ENCODE peak calls at places on chromosomes 13 and 19, in six cellular contexts. One of them, this sample, is unnamed.

GRCh38 chr19:49362926-49363264 is 679 bp upstream of the TEAD2 start:
- DNase-seq in left ventricle myocardium inferior: peak; percentile 59
- DNase-seq in esophagus muscularis mucosa: no peak
- DNase-seq in cardiac muscle cell: peak; percentile 51
- DNase-seq in Peyer's patch: no peak
- DNase-seq in mucosa of descending colon: peak; percentile 59
- DNase-seq in this sample: peak; percentile 68

GRCh38 chr13:72437458-72437857 is 290.0 kb downstream of the MZT1 start:
- DNase-seq in left ventricle myocardium inferior: no peak
- DNase-seq in mucosa of descending colon: no peak
- DNase-seq in cardiac muscle cell: no peak
- DNase-seq in Peyer's patch: no peak
- DNase-seq in esophagus muscularis mucosa: no peak
- DNase-seq in this sample: no peak

GRCh38 chr13:90154311-90154960 is 1193.1 kb upstream of the MIR17HG start:
- DNase-seq in Peyer's patch: no peak
- DNase-seq in esophagus muscularis mucosa: no peak
- DNase-seq in cardiac muscle cell: no peak
- DNase-seq in left ventricle myocardium inferior: no peak
- DNase-seq in mucosa of descending colon: no peak
- DNase-seq in this sample: no peak

GRCh38 chr19:38049105-38049649 is 142.2 kb downstream of the SIPA1L3 start:
- DNase-seq in esophagus muscularis mucosa: no peak
- DNase-seq in Peyer's patch: peak; percentile 78
- DNase-seq in cardiac muscle cell: no peak
- DNase-seq in left ventricle myocardium inferior: no peak
- DNase-seq in mucosa of descending colon: no peak
- DNase-seq in this sample: no peak

GRCh38 chr19:2207991-2208860 is 27.9 kb downstream of the PLEKHJ1 start:
- DNase-seq in Peyer's patch: peak; percentile 82
- DNase-seq in cardiac muscle cell: peak; percentile 12
- DNase-seq in esophagus muscularis mucosa: no peak
- DNase-seq in left ventricle myocardium inferior: peak; percentile 75
- DNase-seq in mucosa of descending colon: peak; percentile 74
- DNase-seq in this sample: peak; percentile 75

GRCh38 chr19:21463449-21464105 is 41.8 kb upstream of the ZNF429 start:
- DNase-seq in esophagus muscularis mucosa: no peak
- DNase-seq in Peyer's patch: no peak
- DNase-seq in left ventricle myocardium inferior: peak; percentile 42
- DNase-seq in cardiac muscle cell: peak; percentile 92
- DNase-seq in mucosa of descending colon: peak; percentile 67
- DNase-seq in this sample: no peak

GRCh38 chr13:40626566-40626965 is 39.9 kb downstream of the FOXO1 start:
- DNase-seq in cardiac muscle cell: no peak
- DNase-seq in esophagus muscularis mucosa: peak; percentile 68
- DNase-seq in Peyer's patch: no peak
- DNase-seq in mucosa of descending colon: no peak
- DNase-seq in left ventricle myocardium inferior: no peak
- DNase-seq in this sample: no peak

GRCh38 chr19:374183-374885 is 29.7 kb upstream of the MIER2 start:
- DNase-seq in cardiac muscle cell: no peak
- DNase-seq in esophagus muscularis mucosa: no peak
- DNase-seq in left ventricle myocardium inferior: no peak
- DNase-seq in mucosa of descending colon: no peak
- DNase-seq in Peyer's patch: no peak
- DNase-seq in this sample: no peak

GRCh38 chr19:45401815-45402468 is 2.9 kb downstream of the PPP1R13L start:
- DNase-seq in mucosa of descending colon: no peak
- DNase-seq in Peyer's patch: no peak
- DNase-seq in left ventricle myocardium inferior: no peak
- DNase-seq in esophagus muscularis mucosa: no peak
- DNase-seq in cardiac muscle cell: no peak
- DNase-seq in this sample: no peak

GRCh38 chr19:1451916-1452801 is 2.2 kb downstream of the APC2 start:
- DNase-seq in Peyer's patch: no peak
- DNase-seq in mucosa of descending colon: no peak
- DNase-seq in left ventricle myocardium inferior: no peak
- DNase-seq in esophagus muscularis mucosa: no peak
- DNase-seq in cardiac muscle cell: no peak
- DNase-seq in this sample: no peak

GRCh38 chr13:113926301-113926761 is 47.5 kb downstream of the C13orf46 start:
- DNase-seq in left ventricle myocardium inferior: peak; percentile 15
- DNase-seq in cardiac muscle cell: no peak
- DNase-seq in Peyer's patch: peak; percentile 40
- DNase-seq in esophagus muscularis mucosa: no peak
- DNase-seq in mucosa of descending colon: no peak
- DNase-seq in this sample: no peak

GRCh38 chr13:102693781-102694180 is 1.1 kb downstream of the METTL21C start:
- DNase-seq in cardiac muscle cell: no peak
- DNase-seq in left ventricle myocardium inferior: no peak
- DNase-seq in Peyer's patch: no peak
- DNase-seq in esophagus muscularis mucosa: no peak
- DNase-seq in mucosa of descending colon: no peak
- DNase-seq in this sample: no peak

GRCh38 chr13:106597759-106598395 is 29.9 kb upstream of the ARGLU1 start:
- DNase-seq in Peyer's patch: no peak
- DNase-seq in left ventricle myocardium inferior: no peak
- DNase-seq in esophagus muscularis mucosa: no peak
- DNase-seq in cardiac muscle cell: no peak
- DNase-seq in mucosa of descending colon: no peak
- DNase-seq in this sample: no peak

GRCh38 chr13:75934889-75935288 is 298.8 kb downstream of the LMO7 start:
- DNase-seq in left ventricle myocardium inferior: no peak
- DNase-seq in mucosa of descending colon: no peak
- DNase-seq in cardiac muscle cell: no peak
- DNase-seq in Peyer's patch: no peak
- DNase-seq in esophagus muscularis mucosa: no peak
- DNase-seq in this sample: no peak

GRCh38 chr13:32323912-32324311 is 8.6 kb downstream of the BRCA2 start:
- DNase-seq in Peyer's patch: no peak
- DNase-seq in esophagus muscularis mucosa: no peak
- DNase-seq in cardiac muscle cell: no peak
- DNase-seq in mucosa of descending colon: no peak
- DNase-seq in left ventricle myocardium inferior: no peak
- DNase-seq in this sample: no peak

GRCh38 chr13:19183676-19184075 is 2.1 kb upstream of the TUBA3C start:
- DNase-seq in left ventricle myocardium inferior: no peak
- DNase-seq in cardiac muscle cell: no peak
- DNase-seq in mucosa of descending colon: no peak
- DNase-seq in Peyer's patch: no peak
- DNase-seq in esophagus muscularis mucosa: peak; percentile 64
- DNase-seq in this sample: no peak

GRCh38 chr19:52219611-52220010 is 29.8 kb downstream of the PPP2R1A start:
- DNase-seq in esophagus muscularis mucosa: no peak
- DNase-seq in mucosa of descending colon: no peak
- DNase-seq in left ventricle myocardium inferior: no peak
- DNase-seq in Peyer's patch: no peak
- DNase-seq in cardiac muscle cell: no peak
- DNase-seq in this sample: no peak

GRCh38 chr19:39196320-39196719 is 444 bp upstream of the NCCRP1 start:
- DNase-seq in Peyer's patch: no peak
- DNase-seq in left ventricle myocardium inferior: no peak
- DNase-seq in cardiac muscle cell: no peak
- DNase-seq in mucosa of descending colon: no peak
- DNase-seq in esophagus muscularis mucosa: no peak
- DNase-seq in this sample: no peak

GRCh38 chr19:39199025-39199424 is 2.3 kb downstream of the NCCRP1 start:
- DNase-seq in cardiac muscle cell: peak; percentile 41
- DNase-seq in left ventricle myocardium inferior: no peak
- DNase-seq in mucosa of descending colon: no peak
- DNase-seq in esophagus muscularis mucosa: no peak
- DNase-seq in Peyer's patch: no peak
- DNase-seq in this sample: no peak

GRCh38 chr19:39196860-39197562 is at the start of gene NCCRP1:
- DNase-seq in Peyer's patch: no peak
- DNase-seq in mucosa of descending colon: no peak
- DNase-seq in esophagus muscularis mucosa: no peak
- DNase-seq in left ventricle myocardium inferior: no peak
- DNase-seq in cardiac muscle cell: peak; percentile 52
- DNase-seq in this sample: no peak

GRCh38 chr19:39195755-39196154 is 1.0 kb upstream of the NCCRP1 start:
- DNase-seq in left ventricle myocardium inferior: no peak
- DNase-seq in cardiac muscle cell: no peak
- DNase-seq in Peyer's patch: no peak
- DNase-seq in esophagus muscularis mucosa: no peak
- DNase-seq in mucosa of descending colon: no peak
- DNase-seq in this sample: no peak

GRCh38 chr19:39197808-39198207 is 1.0 kb downstream of the NCCRP1 start:
- DNase-seq in cardiac muscle cell: no peak
- DNase-seq in mucosa of descending colon: no peak
- DNase-seq in left ventricle myocardium inferior: no peak
- DNase-seq in esophagus muscularis mucosa: no peak
- DNase-seq in Peyer's patch: no peak
- DNase-seq in this sample: no peak
- TF ChIP-seq CTCF in cardiac muscle cell: no peak
- TF ChIP-seq CTCF in mucosa of descending colon: no peak
- TF ChIP-seq CTCF in left ventricle myocardium inferior: no peak
- TF ChIP-seq CTCF in esophagus muscularis mucosa: no peak
- TF ChIP-seq CTCF in Peyer's patch: no peak
- TF ChIP-seq CTCF in this sample: no peak

GRCh38 chr13:51229731-51230130 is 7.5 kb downstream of the FAM124A start:
- DNase-seq in cardiac muscle cell: no peak
- DNase-seq in left ventricle myocardium inferior: no peak
- DNase-seq in esophagus muscularis mucosa: no peak
- DNase-seq in mucosa of descending colon: no peak
- DNase-seq in Peyer's patch: no peak
- DNase-seq in this sample: no peak

GRCh38 chr13:51225034-51225433 is 2.8 kb downstream of the FAM124A start:
- DNase-seq in esophagus muscularis mucosa: no peak
- DNase-seq in Peyer's patch: no peak
- DNase-seq in left ventricle myocardium inferior: no peak
- DNase-seq in cardiac muscle cell: no peak
- DNase-seq in mucosa of descending colon: no peak
- DNase-seq in this sample: no peak

GRCh38 chr13:51230473-51231105 is 8.4 kb downstream of the FAM124A start:
- DNase-seq in left ventricle myocardium inferior: peak; percentile 65
- DNase-seq in esophagus muscularis mucosa: no peak
- DNase-seq in Peyer's patch: peak; percentile 58
- DNase-seq in mucosa of descending colon: no peak
- DNase-seq in cardiac muscle cell: peak; percentile 38
- DNase-seq in this sample: peak; percentile 46

GRCh38 chr13:51231456-51231855 is 9.3 kb downstream of the FAM124A start:
- DNase-seq in Peyer's patch: no peak
- DNase-seq in mucosa of descending colon: no peak
- DNase-seq in esophagus muscularis mucosa: no peak
- DNase-seq in cardiac muscle cell: no peak
- DNase-seq in left ventricle myocardium inferior: no peak
- DNase-seq in this sample: no peak

GRCh38 chr13:51229141-51229540 is 6.9 kb downstream of the FAM124A start:
- DNase-seq in Peyer's patch: no peak
- DNase-seq in mucosa of descending colon: no peak
- DNase-seq in cardiac muscle cell: no peak
- DNase-seq in left ventricle myocardium inferior: no peak
- DNase-seq in esophagus muscularis mucosa: no peak
- DNase-seq in this sample: no peak
- H3K4me1 ChIP-seq in Peyer's patch: no peaks in the 10 kb centered on the region
- H3K4me1 ChIP-seq in mucosa of descending colon: peaks cover 2% of the 10 kb centered on the region
- H3K4me1 ChIP-seq in cardiac muscle cell: no peaks in the 10 kb centered on the region
- H3K4me1 ChIP-seq in left ventricle myocardium inferior: peaks cover 49% of the 10 kb centered on the region
- H3K4me1 ChIP-seq in esophagus muscularis mucosa: peaks cover 63% of the 10 kb centered on the region
- H3K4me1 ChIP-seq in this sample: peaks cover 15% of the 10 kb centered on the region

GRCh38 chr19:46659151-46660007 is 1.6 kb downstream of the DACT3 start:
- DNase-seq in mucosa of descending colon: peak; percentile 38
- DNase-seq in cardiac muscle cell: peak; percentile 91
- DNase-seq in left ventricle myocardium inferior: no peak
- DNase-seq in Peyer's patch: no peak
- DNase-seq in esophagus muscularis mucosa: no peak
- DNase-seq in this sample: no peak
- H3K4me3 ChIP-seq in mucosa of descending colon: no peak overlapping the region
- H3K4me3 ChIP-seq in cardiac muscle cell: peak overlapping the region; percentile 85
- H3K4me3 ChIP-seq in left ventricle myocardium inferior: peak overlapping the region; percentile 81
- H3K4me3 ChIP-seq in Peyer's patch: peak overlapping the region; percentile 58
- H3K4me3 ChIP-seq in esophagus muscularis mucosa: peak overlapping the region; percentile 74
- H3K4me3 ChIP-seq in this sample: peak overlapping the region; percentile 70

GRCh38 chr13:88000787-88001186 is 329.6 kb downstream of the SLITRK5 start:
- DNase-seq in esophagus muscularis mucosa: no peak
- DNase-seq in mucosa of descending colon: no peak
- DNase-seq in Peyer's patch: no peak
- DNase-seq in cardiac muscle cell: no peak
- DNase-seq in left ventricle myocardium inferior: no peak
- DNase-seq in this sample: no peak

GRCh38 chr13:87999791-88000190 is 328.6 kb downstream of the SLITRK5 start:
- DNase-seq in Peyer's patch: no peak
- DNase-seq in mucosa of descending colon: no peak
- DNase-seq in esophagus muscularis mucosa: no peak
- DNase-seq in left ventricle myocardium inferior: no peak
- DNase-seq in cardiac muscle cell: peak; percentile 4
- DNase-seq in this sample: no peak

GRCh38 chr13:87999141-87999765 is 328.1 kb downstream of the SLITRK5 start:
- DNase-seq in mucosa of descending colon: no peak
- DNase-seq in cardiac muscle cell: no peak
- DNase-seq in esophagus muscularis mucosa: no peak
- DNase-seq in left ventricle myocardium inferior: no peak
- DNase-seq in Peyer's patch: no peak
- DNase-seq in this sample: no peak

GRCh38 chr13:87998081-87998480 is 326.9 kb downstream of the SLITRK5 start:
- DNase-seq in Peyer's patch: no peak
- DNase-seq in left ventricle myocardium inferior: no peak
- DNase-seq in cardiac muscle cell: no peak
- DNase-seq in mucosa of descending colon: no peak
- DNase-seq in esophagus muscularis mucosa: no peak
- DNase-seq in this sample: no peak

GRCh38 chr13:88000239-88000638 is 329.1 kb downstream of the SLITRK5 start:
- DNase-seq in Peyer's patch: no peak
- DNase-seq in mucosa of descending colon: no peak
- DNase-seq in esophagus muscularis mucosa: no peak
- DNase-seq in left ventricle myocardium inferior: no peak
- DNase-seq in cardiac muscle cell: no peak
- DNase-seq in this sample: no peak
- TF ChIP-seq CTCF in Peyer's patch: no peak
- TF ChIP-seq CTCF in mucosa of descending colon: no peak
- TF ChIP-seq CTCF in esophagus muscularis mucosa: no peak
- TF ChIP-seq CTCF in left ventricle myocardium inferior: no peak
- TF ChIP-seq CTCF in cardiac muscle cell: no peak
- TF ChIP-seq CTCF in this sample: no peak

DNA sequence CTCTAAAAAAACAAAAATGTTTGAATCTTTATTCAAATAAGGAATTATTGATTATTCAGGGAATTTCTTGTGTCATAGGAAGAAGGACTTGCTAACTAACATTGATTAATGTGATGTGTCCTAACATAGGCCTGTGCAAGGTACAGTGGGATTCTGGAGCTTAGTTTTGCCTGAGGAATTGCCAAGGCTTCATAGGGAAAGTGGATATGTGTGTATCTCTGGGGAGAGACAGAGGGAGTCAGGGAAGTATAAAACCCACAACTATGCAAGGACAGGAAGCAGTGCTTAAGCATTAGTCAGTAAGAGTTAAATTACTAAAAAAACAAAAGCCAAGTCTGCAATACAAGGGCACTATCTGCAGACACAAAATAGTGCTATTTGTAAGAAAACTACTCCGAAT is 59.6 kb downstream of the WDFY2 start:
- DNase-seq in left ventricle myocardium inferior: no peak
- DNase-seq in Peyer's patch: no peak
- DNase-seq in esophagus muscularis mucosa: no peak
- DNase-seq in cardiac muscle cell: no peak
- DNase-seq in mucosa of descending colon: no peak
- DNase-seq in this sample: no peak
- H3K4me1 ChIP-seq in left ventricle myocardium inferior: peaks cover 55% of the 10 kb centered on the region
- H3K4me1 ChIP-seq in Peyer's patch: no peaks in the 10 kb centered on the region
- H3K4me1 ChIP-seq in esophagus muscularis mucosa: peaks cover 37% of the 10 kb centered on the region
- H3K4me1 ChIP-seq in cardiac muscle cell: peaks cover 15% of the 10 kb centered on the region
- H3K4me1 ChIP-seq in mucosa of descending colon: no peaks in the 10 kb centered on the region
- H3K4me1 ChIP-seq in this sample: peaks cover 11% of the 10 kb centered on the region